ENCODE peak calls at places on chromosome X, in six cellular contexts. U is neuronal stem cell, Z is H9, F is IMR-90, C is H1, D is mesenchymal stem cell. E is an unnamed sample.
A peak's percentile ranks its signal among the peaks of the same experiment; 100 is the strongest.

GRCh38 chrX:9516635-9517034 is 51.8 kb downstream of the TBL1X start:
- DNase-seq in F (no peak), D (no peak), Z (no peak), U (no peak), C (no peak), E (no peak)

GRCh38 chrX:134803551-134804183 is 145.4 kb upstream of the PLAC1 start:
- DNase-seq in Z (no peak), D (no peak), C (no peak), U (no peak), F (no peak), E (peak; percentile 91)

GRCh38 chrX:46912673-46913491 is 661 bp downstream of the JADE3 start:
- DNase-seq in F (peak; percentile 14), C (peak; percentile 60), Z (peak; percentile 49), D (peak; percentile 59), U (peak; percentile 51), E (peak; percentile 78)

GRCh38 chrX:64885850-64886249 is 90.4 kb downstream of the ZC4H2 start:
- DNase-seq in F (no peak), C (peak; percentile 51), U (no peak), Z (peak; percentile 41), D (no peak), E (peak; percentile 49)

GRCh38 chrX:150018931-150019331 is 80.6 kb upstream of the EOLA2 start:
- DNase-seq in F (peak; percentile 82), U (no peak), Z (no peak), C (no peak), D (peak; percentile 63), E (no peak)

GRCh38 chrX:44494357-44494756 is 48.3 kb downstream of the FUNDC1 start:
- DNase-seq in F (no peak), C (no peak), Z (no peak), U (no peak), D (no peak), E (no peak)

GRCh38 chrX:121579016-121579760 is 531.8 kb downstream of the GLUD2 start:
- DNase-seq in F (no peak), C (no peak), D (no peak), U (no peak), Z (no peak), E (peak; percentile 7)

GRCh38 chrX:40076750-40077149 is 21.0 kb downstream of the BCOR start:
- DNase-seq in C (no peak), D (no peak), Z (no peak), U (no peak), F (no peak), E (no peak)

GRCh38 chrX:68461541-68461940 is 28.2 kb upstream of the OPHN1 start:
- DNase-seq in D (peak; percentile 2), F (peak; percentile 22), Z (no peak), U (no peak), C (no peak), E (no peak)

GRCh38 chrX:123846598-123847038 is 13.2 kb upstream of the XIAP start:
- DNase-seq in F (peak; percentile 41), D (peak; percentile 71), U (no peak), C (no peak), Z (no peak), E (no peak)

GRCh38 chrX:124085063-124085462 is 123.6 kb downstream of the STAG2 start:
- DNase-seq in D (no peak), F (no peak), C (no peak), Z (no peak), U (no peak), E (no peak)

GRCh38 chrX:11663875-11664210 is 1.9 kb downstream of the ARHGAP6 start:
- DNase-seq in F (no peak), Z (no peak), U (no peak), D (peak; percentile 32), C (no peak), E (peak; percentile 9)

GRCh38 chrX:68846536-68846935 is 17.7 kb downstream of the EFNB1 start:
- DNase-seq in F (peak; percentile 22), U (peak; percentile 44), C (peak; percentile 55), Z (peak; percentile 80), D (peak; percentile 54), E (peak; percentile 75)

GRCh38 chrX:143171703-143172102 is 146.0 kb downstream of the SPANXN4 start:
- DNase-seq in F (no peak), Z (no peak), U (no peak), C (no peak), D (no peak), E (no peak)

GRCh38 chrX:141638601-141639000 is 49.1 kb downstream of the SPANXA2 start:
- DNase-seq in C (no peak), U (no peak), F (no peak), Z (peak; percentile 25), D (no peak), E (peak; percentile 21)

GRCh38 chrX:28670074-28670473 is 82.8 kb downstream of the IL1RAPL1 start:
- DNase-seq in U (no peak), F (no peak), C (no peak), D (no peak), Z (no peak), E (no peak)

GRCh38 chrX:111447298-111447697 is 35.3 kb upstream of the DCX start:
- DNase-seq in D (peak; percentile 6), U (peak; percentile 23), C (peak; percentile 53), Z (peak; percentile 57), F (no peak), E (peak; percentile 42)

GRCh38 chrX:68686684-68687045 is 39.2 kb downstream of the STARD8 start:
- DNase-seq in C (no peak), D (peak; percentile 8), U (no peak), Z (peak; percentile 43), F (no peak), E (peak; percentile 44)

GRCh38 chrX:113548308-113549015 is 707.8 kb upstream of the AMOT start:
- DNase-seq in D (no peak), F (no peak), U (peak; percentile 14), Z (peak; percentile 73), C (peak; percentile 46), E (peak; percentile 83)

GRCh38 chrX:50838820-50839600 is 25.0 kb upstream of the SHROOM4 start:
- DNase-seq in F (no peak), D (no peak), U (no peak), C (no peak), Z (no peak), E (no peak)

GRCh38 chrX:101257448-101258259 is 33.5 kb downstream of the TAF7L start:
- DNase-seq in F (peak; percentile 76), U (no peak), C (no peak), D (peak; percentile 63), Z (no peak), E (peak; percentile 13)

GRCh38 chrX:51837926-51838325 is 55.5 kb upstream of the MAGED1 start:
- DNase-seq in C (no peak), U (no peak), D (peak; percentile 75), Z (no peak), F (peak; percentile 52), E (no peak)

GRCh38 chrX:53686151-53686885 is at the start of gene HUWE1:
- DNase-seq in Z (peak; percentile 87), D (peak; percentile 79), F (peak; percentile 58), C (peak; percentile 89), U (peak; percentile 79), E (peak; percentile 92)
- H2BK120ac ChIP-seq in Z (no peak within 1 kb of the TSS), D (no peak within 1 kb of the TSS), F (no peak within 1 kb of the TSS), C (no peak within 1 kb of the TSS), U (no peak within 1 kb of the TSS), E (no peak within 1 kb of the TSS)

GRCh38 chrX:74065831-74066390 is 238.1 kb upstream of the ZCCHC13 start:
- DNase-seq in U (no peak), D (no peak), F (no peak), C (no peak), Z (no peak), E (no peak)

GRCh38 chrX:74061879-74062278 is 242.1 kb upstream of the ZCCHC13 start:
- DNase-seq in C (no peak), D (no peak), F (no peak), Z (no peak), U (no peak), E (no peak)

DNA sequence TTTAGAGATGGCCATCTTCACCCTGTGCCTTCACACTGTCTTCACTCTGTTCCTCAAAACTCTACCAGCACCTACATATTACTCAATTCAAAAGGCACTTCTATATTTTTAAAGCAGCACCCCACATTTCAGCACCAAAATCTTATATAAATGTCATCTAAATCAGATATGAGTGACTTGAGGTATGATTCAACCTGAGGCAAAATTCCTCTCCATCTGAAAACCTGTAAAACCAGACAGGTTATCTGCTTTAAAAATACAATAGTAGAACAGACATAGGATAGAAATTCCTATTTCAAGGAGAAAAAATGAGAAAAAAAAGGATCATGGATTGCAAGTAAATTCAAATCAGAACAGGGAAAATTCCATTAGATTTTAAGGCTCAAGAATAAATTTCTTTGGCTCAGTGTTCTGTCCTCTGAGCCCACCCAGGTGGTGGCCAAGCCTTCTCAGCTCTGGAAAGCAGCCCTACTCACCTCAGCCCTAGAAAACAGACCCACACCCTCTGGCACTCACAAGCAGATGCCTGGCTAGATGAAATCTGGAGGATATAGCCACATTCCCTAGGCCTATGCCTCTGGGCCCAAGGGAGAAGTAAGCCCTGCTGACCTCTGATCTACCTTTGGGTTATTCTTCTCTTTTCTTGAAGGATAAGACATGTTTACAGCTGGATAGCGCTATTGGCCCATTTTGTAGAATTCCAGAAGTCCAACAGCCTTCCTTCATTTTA is 240.4 kb upstream of the ZCCHC13 start:
- DNase-seq in U (no peak), D (no peak), F (no peak), C (no peak), Z (no peak), E (no peak)
- H2BK120ac ChIP-seq in U (no peak overlapping the region), D (no peak overlapping the region), F (no peak overlapping the region), C (no peak overlapping the region), Z (no peak overlapping the region), E (no peak overlapping the region)

DNA sequence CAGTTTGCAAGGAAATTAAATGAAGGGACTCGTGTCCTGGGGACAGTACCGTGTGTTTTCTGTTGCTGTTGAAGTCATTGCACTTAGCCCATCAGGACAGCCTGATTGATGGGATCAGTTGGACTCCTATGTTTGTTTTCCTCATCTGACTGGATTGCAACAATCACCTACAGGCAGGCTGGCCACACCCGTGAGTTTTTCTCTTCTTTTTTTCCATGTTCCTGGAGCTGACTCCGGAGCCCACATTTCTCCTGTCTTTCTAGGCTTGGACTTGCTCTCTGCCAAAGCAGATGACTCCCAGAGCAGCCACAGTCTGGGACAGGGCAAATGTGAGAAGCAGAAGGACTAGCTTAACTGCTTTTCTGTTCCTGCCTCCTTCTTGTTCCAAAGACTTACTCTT is 38.1 kb downstream of the RTL9 start:
- DNase-seq in Z (no peak), C (no peak), F (no peak), D (no peak), U (no peak), E (no peak)
- H2BK120ac ChIP-seq in Z (no peak overlapping the region), C (no peak overlapping the region), F (no peak overlapping the region), D (no peak overlapping the region), U (no peak overlapping the region), E (no peak overlapping the region)

DNA sequence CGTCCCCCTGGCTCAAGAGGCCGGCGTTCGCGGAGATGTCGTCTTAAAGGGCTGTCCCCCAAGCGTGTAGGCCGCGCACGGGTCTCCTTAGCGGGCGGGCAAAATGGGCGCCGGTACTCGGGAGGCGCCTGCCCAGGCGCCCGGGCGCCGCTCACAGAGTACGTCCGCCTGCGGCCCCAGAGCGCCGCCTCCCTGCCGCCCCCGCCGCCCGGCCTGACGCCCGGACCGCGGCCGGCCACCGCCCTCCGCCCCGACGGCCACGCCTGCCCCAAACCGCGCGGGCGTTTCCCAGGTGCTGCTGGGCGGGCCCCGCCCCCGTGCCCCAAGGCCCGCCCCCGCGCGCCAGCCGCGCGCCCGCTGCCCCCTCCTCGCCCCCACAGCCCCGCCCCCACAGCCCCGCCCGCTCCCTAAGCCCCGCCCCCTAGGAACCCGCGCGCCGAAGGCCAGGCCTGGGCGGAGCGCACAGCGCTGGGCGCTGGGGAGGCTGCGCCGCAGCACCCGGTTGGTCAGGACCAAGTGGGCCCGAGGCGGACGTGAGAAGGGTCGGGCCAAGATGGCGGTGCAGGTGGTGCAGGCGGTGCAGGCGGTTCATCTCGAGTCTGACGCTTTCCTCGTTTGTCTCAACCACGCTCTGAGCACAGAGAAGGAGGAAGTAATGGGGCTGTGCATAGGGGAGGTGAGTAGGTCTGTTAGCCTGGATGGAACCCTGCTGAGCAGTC is at the start of the genes BRCC3, CMC4 and MTCP1:
- DNase-seq in C (peak; percentile 69), F (peak; percentile 79), Z (peak; percentile 80), U (peak; percentile 60), D (peak; percentile 79), E (peak; percentile 86)
- H2BK120ac ChIP-seq in C (no peak within 1 kb of the TSS), F (peak within 1 kb of the TSS; percentile 26), Z (no peak within 1 kb of the TSS), U (no peak within 1 kb of the TSS), D (no peak within 1 kb of the TSS), E (no peak within 1 kb of the TSS)

E was measured in mesendoderm.